ENCODE peak calls at places on chromosomes 4 and X, in seven cellular contexts. J is immature natural killer cell; E is pancreas; S is activated CD8-positive, alpha-beta memory T cell treated with anti-CD3 and anti-CD28 coated beads for 4 hours; V is activated CD4-positive, alpha-beta T cell treated with anti-CD3 and anti-CD28 coated beads, Interleukin-2, amount 50 U/mL, for 48 hours; O is stimulated activated CD4-positive, alpha-beta T cell treated with anti-CD3 and anti-CD28 coated beads, TNF-alpha, amount 100 ng/mL, for 48 hours; X is hypothalamus. U is an unnamed sample.
A peak's percentile ranks its signal among the peaks of the same experiment; 100 is the strongest.

GRCh38 chr4:75545526-75545925 is 10.3 kb upstream of the ODAPH start:
- DNase-seq in J (no peak), V (no peak), E (no peak), X (no peak), S (no peak), O (no peak), U (no peak)

GRCh38 chr4:113289736-113290135 is 240.3 kb downstream of the ANK2 start:
- DNase-seq in S (no peak), E (no peak), J (no peak), V (no peak), O (no peak), X (no peak), U (no peak)

GRCh38 chrX:84168574-84168973 is 19.4 kb downstream of the RPS6KA6 start:
- DNase-seq in X (no peak), O (no peak), S (no peak), E (no peak), J (no peak), V (no peak), U (no peak)

GRCh38 chr4:38821739-38822138 is 17.1 kb upstream of the TLR1 start:
- DNase-seq in E (no peak), V (no peak), O (no peak), S (no peak), X (no peak), J (no peak), U (no peak)

GRCh38 chr4:94635172-94635571 is 122.6 kb upstream of the BMPR1B start:
- DNase-seq in S (no peak), X (no peak), J (no peak), V (no peak), O (no peak), E (no peak), U (no peak)

GRCh38 chr4:8738471-8738931 is 133.1 kb downstream of the HMX1 start:
- DNase-seq in J (no peak), X (no peak), V (no peak), E (no peak), O (no peak), S (no peak), U (no peak)

GRCh38 chr4:79852305-79852730 is 220.7 kb downstream of the ANTXR2 start:
- DNase-seq in S (no peak), O (no peak), E (no peak), X (no peak), V (no peak), J (no peak), U (no peak)

GRCh38 chr4:166252487-166253402 is 379.7 kb downstream of the TLL1 start:
- DNase-seq in S (no peak), O (no peak), J (no peak), V (no peak), E (no peak), X (no peak), U (peak; percentile 5)

GRCh38 chr4:158122501-158122900 is 50.3 kb downstream of the GASK1B start:
- DNase-seq in O (no peak), E (no peak), X (no peak), S (no peak), V (no peak), J (no peak), U (no peak)